ENCODE peak calls at places on chromosome 17, in eight cellular contexts. U, W, C, G, I, Q, Z and S are unnamed samples.

GRCh38 chr17:4625181-4625601 is 16.3 kb downstream of the ALOX15 start:
- DNase-seq in U (no peak), W (no peak), C (peak), G (no peak), I (no peak), Q (no peak), Z (no peak), S (no peak)

GRCh38 chr17:28570716-28571254 is 539 bp downstream of the PIGS start:
- DNase-seq in U (peak), W (no peak), C (peak), G (no peak), I (no peak), Q (no peak), Z (peak), S (peak)

GRCh38 chr17:8020251-8020650 is 17.8 kb downstream of the GUCY2D start:
- DNase-seq in U (no peak), W (no peak), C (no peak), G (no peak), I (no peak), Q (no peak), Z (no peak), S (no peak)

GRCh38 chr17:81285179-81285878 is 9.8 kb downstream of the SLC38A10 start:
- DNase-seq in U (no peak), W (no peak), C (peak), G (no peak), I (peak), Q (no peak), Z (peak), S (no peak)

GRCh38 chr17:4960279-4960922 is 7.2 kb downstream of the SPAG7 start:
- DNase-seq in U (no peak), W (no peak), C (no peak), G (no peak), I (no peak), Q (no peak), Z (no peak), S (no peak)

GRCh38 chr17:29066053-29066452 is 23.1 kb downstream of the PIPOX start:
- DNase-seq in U (no peak), W (no peak), C (no peak), G (no peak), I (no peak), Q (no peak), Z (no peak), S (no peak)

GRCh38 chr17:78774956-78775571 is 7.0 kb downstream of the CYTH1 start:
- DNase-seq in U (no peak), W (no peak), C (no peak), G (no peak), I (no peak), Q (no peak), Z (no peak), S (no peak)

GRCh38 chr17:73510981-73511442 is 133.2 kb downstream of the SDK2 start:
- DNase-seq in U (no peak), W (no peak), C (no peak), G (no peak), I (no peak), Q (no peak), Z (no peak), S (no peak)

GRCh38 chr17:1271441-1271840 is 1.2 kb downstream of the BHLHA9 start:
- DNase-seq in U (no peak), W (no peak), C (no peak), G (no peak), I (no peak), Q (no peak), Z (no peak), S (no peak)

GRCh38 chr17:21689604-21690003 is 2.7 kb upstream of the KCNJ18 start:
- DNase-seq in U (peak), W (peak), C (peak), G (no peak), I (no peak), Q (peak), Z (no peak), S (no peak)

GRCh38 chr17:78422872-78423588 is 44.6 kb downstream of the PGS1 start:
- DNase-seq in U (no peak), W (no peak), C (no peak), G (no peak), I (no peak), Q (no peak), Z (no peak), S (no peak)

GRCh38 chr17:36829676-36830075 is 107.6 kb upstream of the LHX1 start:
- DNase-seq in U (no peak), W (no peak), C (no peak), G (no peak), I (no peak), Q (no peak), Z (no peak), S (no peak)

GRCh38 chr17:81959362-81960129 is 1.4 kb downstream of the NOTUM start:
- DNase-seq in U (peak), W (no peak), C (peak), G (no peak), I (no peak), Q (no peak), Z (peak), S (peak)

GRCh38 chr17:11176549-11176948 is 64.5 kb upstream of the SHISA6 start:
- DNase-seq in U (no peak), W (no peak), C (no peak), G (no peak), I (no peak), Q (no peak), Z (no peak), S (no peak)

GRCh38 chr17:44898768-44899073 is 524 bp downstream of the EFTUD2 start:
- DNase-seq in U (no peak), W (no peak), C (no peak), G (no peak), I (no peak), Q (no peak), Z (no peak), S (no peak)

DNA sequence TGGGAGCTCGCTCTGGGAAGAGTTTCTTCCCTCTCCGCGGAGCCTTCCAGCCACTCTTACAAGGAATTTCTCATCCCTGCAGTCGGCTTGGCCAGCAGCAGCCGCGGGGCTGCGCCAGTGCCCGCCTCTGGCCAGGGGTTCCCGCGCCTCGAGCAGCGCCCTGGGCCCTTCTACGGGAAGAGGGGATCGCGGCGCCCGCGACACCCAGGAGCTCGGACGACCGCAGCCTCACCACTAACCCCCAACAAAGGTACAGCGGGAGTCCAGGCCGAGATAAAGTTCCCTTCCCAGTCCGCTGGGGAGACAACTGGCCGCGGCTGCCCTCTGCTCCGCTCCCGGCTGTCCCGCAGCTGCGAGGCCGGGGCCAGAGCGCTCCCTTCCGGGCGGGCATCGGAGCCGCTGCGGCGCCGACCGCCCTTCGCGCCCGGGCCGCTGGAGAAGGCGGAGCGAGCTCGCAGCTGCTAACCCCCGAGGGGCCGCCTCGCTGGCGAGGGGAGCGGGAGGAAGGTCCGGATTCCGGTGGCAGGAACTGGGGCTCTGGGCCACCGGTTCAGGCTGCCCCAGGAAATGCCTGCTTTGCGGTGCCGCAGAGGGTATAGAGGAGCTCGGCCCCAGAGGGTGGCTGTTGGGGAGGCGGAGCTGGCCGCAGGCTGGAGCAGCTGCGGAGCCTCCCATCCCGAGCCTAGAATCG is 3.6 kb upstream of the HS3ST3B1 start:
- DNase-seq in U (peak), W (no peak), C (peak), G (no peak), I (no peak), Q (no peak), Z (peak), S (peak)
- TF ChIP-seq CTCF in U (no peak), W (peak), C (peak), G (no peak), I (peak), Q (no peak), Z (peak), S (no peak)

GRCh38 chr17:74646231-74646630 is 22.7 kb upstream of the CD300E start:
- DNase-seq in U (no peak), W (no peak), C (peak), G (no peak), I (no peak), Q (no peak), Z (no peak), S (no peak)
- TF ChIP-seq CTCF in U (no peak), W (no peak), C (no peak), G (peak), I (no peak), Q (no peak), Z (peak), S (no peak)

GRCh38 chr17:69802045-69802740 is 272.8 kb upstream of the KCNJ16 start:
- DNase-seq in U (no peak), W (no peak), C (peak), G (no peak), I (no peak), Q (no peak), Z (peak), S (no peak)

GRCh38 chr17:69800870-69801269 is 274.2 kb upstream of the KCNJ16 start:
- DNase-seq in U (no peak), W (no peak), C (no peak), G (no peak), I (no peak), Q (no peak), Z (no peak), S (no peak)

GRCh38 chr17:69796093-69796492 is 278.9 kb upstream of the KCNJ16 start:
- DNase-seq in U (no peak), W (no peak), C (no peak), G (no peak), I (no peak), Q (no peak), Z (no peak), S (no peak)

GRCh38 chr17:69801368-69801767 is 273.7 kb upstream of the KCNJ16 start:
- DNase-seq in U (no peak), W (no peak), C (no peak), G (no peak), I (no peak), Q (no peak), Z (no peak), S (no peak)
- TF ChIP-seq CTCF in U (no peak), W (no peak), C (no peak), G (no peak), I (no peak), Q (no peak), Z (no peak), S (no peak)

DNA sequence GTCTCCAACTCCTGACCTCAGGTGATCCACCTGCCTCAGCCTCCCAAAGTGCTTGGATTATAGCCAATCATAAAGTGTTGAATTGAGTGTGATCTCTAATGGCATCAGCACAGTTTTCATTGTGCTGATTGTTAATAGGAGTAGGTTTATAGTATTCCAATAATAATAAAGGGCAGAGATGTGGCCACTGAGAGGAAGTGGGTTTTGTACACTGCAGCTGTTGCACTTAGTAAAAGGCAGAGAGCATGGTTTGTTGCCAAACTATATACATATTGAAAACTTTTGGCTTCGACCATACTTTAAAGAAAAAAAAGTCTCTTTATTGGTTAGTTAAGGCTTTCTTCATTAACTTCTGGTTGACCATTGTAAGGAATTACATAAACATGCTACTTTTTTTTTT is 185.9 kb downstream of the CDK5R1 start:
- DNase-seq in U (no peak), W (no peak), C (no peak), G (no peak), I (no peak), Q (no peak), Z (no peak), S (no peak)
- TF ChIP-seq CTCF in U (no peak), W (no peak), C (no peak), G (no peak), I (no peak), Q (no peak), Z (no peak), S (no peak)

GRCh38 chr17:59607061-59607460 is 12.6 kb upstream of the CLTC start:
- DNase-seq in U (no peak), W (no peak), C (no peak), G (no peak), I (no peak), Q (no peak), Z (no peak), S (no peak)

GRCh38 chr17:59611503-59611902 is 8.2 kb upstream of the CLTC start:
- DNase-seq in U (no peak), W (no peak), C (no peak), G (no peak), I (no peak), Q (no peak), Z (no peak), S (no peak)

DNA sequence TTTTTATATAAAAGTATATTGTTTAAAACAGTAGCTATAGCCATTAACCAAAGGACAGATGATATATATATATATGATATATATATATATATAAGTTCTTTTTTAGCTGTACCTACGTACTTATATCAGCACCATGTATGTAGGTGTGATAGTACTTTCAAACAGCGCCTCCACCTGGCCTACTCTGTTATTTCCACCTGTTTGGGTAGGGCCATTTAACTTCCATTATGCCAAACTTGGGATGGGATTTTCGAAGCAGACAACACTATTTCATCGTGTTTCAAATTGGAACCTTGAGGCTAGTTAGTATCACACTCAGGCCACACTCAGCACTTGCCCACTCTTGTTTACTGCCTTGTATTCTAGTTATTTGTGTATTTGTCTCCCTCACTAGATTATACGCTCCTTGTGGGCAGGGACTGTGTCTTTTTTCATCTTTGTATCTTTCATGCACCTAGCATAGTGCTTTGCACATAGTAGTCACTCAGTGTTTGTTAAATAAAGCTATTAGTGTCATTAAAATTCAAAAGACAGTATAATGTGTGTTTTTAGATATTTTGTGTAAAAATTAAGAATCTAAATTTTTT is 11.8 kb upstream of the CLTC start:
- DNase-seq in U (no peak), W (no peak), C (peak), G (no peak), I (no peak), Q (no peak), Z (peak), S (peak)
- TF ChIP-seq CTCF in U (no peak), W (no peak), C (peak), G (peak), I (no peak), Q (no peak), Z (peak), S (no peak)

GRCh38 chr17:42098747-42099399 is 600 bp upstream of the ZNF385C start:
- DNase-seq in U (peak), W (no peak), C (no peak), G (no peak), I (no peak), Q (no peak), Z (peak), S (no peak)

GRCh38 chr17:42094375-42095069 is 3.8 kb downstream of the ZNF385C start:
- DNase-seq in U (no peak), W (no peak), C (no peak), G (no peak), I (no peak), Q (no peak), Z (no peak), S (no peak)

GRCh38 chr17:42101513-42102292 is 3.4 kb upstream of the ZNF385C start:
- DNase-seq in U (peak), W (no peak), C (peak), G (no peak), I (no peak), Q (peak), Z (peak), S (peak)

GRCh38 chr17:42097691-42098661 is at the start of gene ZNF385C:
- DNase-seq in U (peak), W (no peak), C (no peak), G (no peak), I (no peak), Q (no peak), Z (peak), S (peak)

GRCh38 chr17:42096360-42097111 is 1.7 kb downstream of the ZNF385C start:
- DNase-seq in U (no peak), W (no peak), C (no peak), G (no peak), I (no peak), Q (no peak), Z (no peak), S (no peak)
- TF ChIP-seq CTCF in U (no peak), W (no peak), C (no peak), G (no peak), I (no peak), Q (no peak), Z (no peak), S (no peak)

DNA sequence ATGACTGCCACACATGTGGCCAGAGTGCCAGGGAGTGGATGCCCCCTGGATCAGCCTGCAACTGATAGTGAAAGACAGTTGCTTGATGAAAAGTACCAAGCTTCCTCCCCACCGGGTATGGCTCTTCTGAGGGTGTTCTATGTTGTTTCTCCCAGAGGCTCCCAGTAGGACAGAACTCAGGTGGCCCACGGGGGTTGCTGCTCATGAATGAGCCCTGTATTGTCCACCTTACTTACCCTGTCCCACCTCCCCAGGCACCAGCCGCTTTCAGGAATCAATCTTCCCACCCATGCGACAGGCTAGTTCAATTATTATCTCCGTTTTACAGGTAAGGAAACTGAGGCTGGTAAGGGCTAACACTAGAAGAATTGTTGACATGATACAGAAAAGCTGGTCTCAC is 34.9 kb upstream of the RGS9 start:
- DNase-seq in U (no peak), W (no peak), C (no peak), G (no peak), I (no peak), Q (no peak), Z (no peak), S (no peak)
- TF ChIP-seq CTCF in U (no peak), W (no peak), C (no peak), G (no peak), I (no peak), Q (no peak), Z (no peak), S (no peak)

GRCh38 chr17:79922798-79923197 is 83.6 kb upstream of the CBX4 start:
- DNase-seq in U (no peak), W (no peak), C (no peak), G (no peak), I (no peak), Q (no peak), Z (no peak), S (no peak)

GRCh38 chr17:79925242-79925957 is 86.2 kb upstream of the CBX4 start:
- DNase-seq in U (no peak), W (no peak), C (no peak), G (no peak), I (no peak), Q (no peak), Z (peak), S (no peak)

GRCh38 chr17:79924639-79924976 is 85.4 kb upstream of the CBX4 start:
- DNase-seq in U (no peak), W (no peak), C (no peak), G (no peak), I (no peak), Q (no peak), Z (no peak), S (no peak)

GRCh38 chr17:79926002-79926307 is 86.7 kb upstream of the CBX4 start:
- DNase-seq in U (no peak), W (no peak), C (no peak), G (no peak), I (no peak), Q (no peak), Z (no peak), S (no peak)

DNA sequence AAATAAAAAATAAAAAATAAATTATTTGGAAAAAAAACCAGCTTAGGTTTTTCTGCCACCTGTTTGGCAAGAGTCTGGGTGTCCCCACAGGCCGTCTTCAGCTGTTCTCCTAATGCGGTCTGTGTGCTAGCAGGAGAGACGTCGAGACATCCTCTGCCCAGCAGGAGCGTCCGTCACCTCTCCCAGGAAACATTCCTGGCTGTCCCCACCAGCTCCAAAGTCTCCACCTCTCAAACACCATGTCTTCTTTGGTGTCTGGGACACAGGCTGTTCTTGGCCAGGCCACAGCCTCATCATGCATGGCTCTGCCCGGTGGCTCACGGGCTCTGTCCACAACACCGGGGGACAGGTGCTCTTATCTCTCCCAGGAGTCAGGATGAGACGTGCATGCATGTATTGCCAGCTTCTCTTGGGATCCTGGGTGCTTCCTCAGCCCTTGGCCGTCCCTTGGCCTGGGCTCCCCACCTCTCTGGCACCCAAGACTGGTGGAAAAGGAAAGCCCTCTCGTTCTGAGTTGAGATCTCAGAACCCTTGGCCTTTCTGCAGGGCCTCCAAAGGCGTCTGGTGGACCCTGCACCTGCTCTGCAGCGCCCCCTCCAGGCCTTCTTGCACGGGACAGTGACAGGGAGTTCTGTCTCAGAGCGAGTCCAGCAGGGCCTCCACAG is 84.9 kb upstream of the CBX4 start:
- DNase-seq in U (no peak), W (no peak), C (peak), G (no peak), I (no peak), Q (no peak), Z (peak), S (peak)
- TF ChIP-seq CTCF in U (no peak), W (peak), C (peak), G (peak), I (peak), Q (no peak), Z (peak), S (peak)

DNA sequence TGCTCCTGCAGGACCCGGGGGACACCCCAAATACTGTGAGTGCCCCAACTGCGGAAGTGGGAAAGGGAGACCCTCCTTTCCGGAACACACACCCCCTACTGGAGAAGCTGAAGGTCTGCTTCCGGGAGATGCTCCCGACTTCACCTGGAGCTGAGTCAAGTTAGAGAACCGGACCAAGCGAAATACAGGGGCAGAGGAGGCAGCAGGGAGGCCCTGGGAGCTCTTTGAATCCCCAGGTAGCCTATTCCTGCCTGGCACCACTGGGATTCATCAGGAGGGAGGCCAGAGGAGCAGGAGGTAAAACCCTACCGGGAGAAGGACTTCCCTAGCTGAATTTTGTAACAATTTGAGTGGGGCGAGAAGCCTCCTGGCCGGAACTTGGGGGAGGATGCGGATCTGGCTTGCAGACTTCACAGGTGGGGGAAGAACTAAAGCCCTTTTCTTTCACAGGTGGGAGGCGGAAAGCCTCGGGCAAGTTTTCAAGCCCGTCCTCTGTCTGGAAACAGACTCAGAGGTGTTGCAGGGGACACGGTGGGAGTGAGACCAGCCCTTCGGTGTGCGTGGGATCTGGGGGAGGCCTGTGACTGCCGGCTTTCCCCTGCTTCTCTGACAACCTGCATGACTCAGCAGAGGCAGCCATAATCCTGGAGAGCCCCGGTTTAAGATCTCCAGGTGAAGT is 22.4 kb upstream of the TEKT1 start:
- DNase-seq in U (no peak), W (no peak), C (no peak), G (no peak), I (no peak), Q (no peak), Z (peak), S (no peak)
- TF ChIP-seq CTCF in U (no peak), W (no peak), C (peak), G (peak), I (peak), Q (no peak), Z (peak), S (peak)